ENCODE peak calls at places on chromosome 2, in seven cellular contexts. W, S, F, Z, O, J and T are unnamed samples. For H3K27me3, the result is how much of the 10 kb centered on the place peaks cover.

GRCh38 chr2:226791487-226792081 is 8.0 kb downstream of the IRS1 start:
- DNase-seq in W (peak), O (peak), F (peak), S (peak), Z (no peak), J (no peak), T (peak)

GRCh38 chr2:45300026-45300750 is 290.9 kb upstream of the SIX2 start:
- DNase-seq in Z (no peak), J (no peak), W (no peak), S (no peak), O (no peak), F (no peak), T (no peak)

GRCh38 chr2:240981273-240981672 is 17.1 kb upstream of the SNED1 start:
- DNase-seq in S (no peak), O (no peak), J (no peak), W (peak), F (no peak), Z (no peak), T (peak)

GRCh38 chr2:75560022-75560767 is 544 bp downstream of the EVA1A start:
- DNase-seq in S (no peak), F (peak), O (peak), Z (no peak), W (peak), J (no peak), T (peak)

GRCh38 chr2:176755537-176756135 is 457.0 kb upstream of the HNRNPA3 start:
- DNase-seq in F (no peak), S (no peak), J (no peak), Z (no peak), O (no peak), W (no peak), T (no peak)

GRCh38 chr2:28364611-28365010 is 28.0 kb upstream of the FOSL2 start:
- DNase-seq in O (no peak), S (no peak), J (no peak), Z (no peak), F (no peak), W (no peak), T (peak)

GRCh38 chr2:126785862-126786261 is 112.8 kb upstream of the TEX51 start:
- DNase-seq in S (no peak), W (no peak), J (no peak), O (no peak), Z (no peak), F (no peak), T (no peak)

GRCh38 chr2:149058936-149059335 is 20.4 kb downstream of the LYPD6B start:
- DNase-seq in J (no peak), W (no peak), Z (no peak), F (no peak), S (no peak), O (no peak), T (no peak)

GRCh38 chr2:145649061-145649460 is 1129.1 kb upstream of the ZEB2 start:
- DNase-seq in F (no peak), O (no peak), J (no peak), W (no peak), S (no peak), Z (no peak), T (no peak)

GRCh38 chr2:117470311-117471095 is 344.0 kb upstream of the DDX18 start:
- DNase-seq in J (peak), O (peak), F (peak), Z (no peak), W (no peak), S (no peak), T (no peak)

GRCh38 chr2:3117650-3118216 is 259.9 kb downstream of the EIPR1 start:
- DNase-seq in J (no peak), W (no peak), Z (no peak), O (no peak), S (no peak), F (no peak), T (no peak)

GRCh38 chr2:168661404-168661869 is 141.0 kb upstream of the NOSTRIN start:
- DNase-seq in F (no peak), O (peak), Z (no peak), J (no peak), W (peak), S (no peak), T (no peak)

GRCh38 chr2:45892757-45893156 is 241.3 kb downstream of the PRKCE start:
- DNase-seq in S (no peak), J (no peak), F (no peak), Z (no peak), O (peak), W (peak), T (peak)

GRCh38 chr2:203579131-203579643 is 44.1 kb upstream of the RAPH1 start:
- DNase-seq in W (peak), F (peak), S (no peak), J (no peak), Z (peak), O (peak), T (peak)

GRCh38 chr2:228048838-228049490 is 132.5 kb downstream of the SPHKAP start:
- DNase-seq in O (peak), S (no peak), J (peak), Z (no peak), F (peak), W (peak), T (peak)

GRCh38 chr2:240160291-240161086 is 20.0 kb upstream of the OTOS start:
- DNase-seq in F (no peak), S (no peak), J (no peak), Z (no peak), W (no peak), O (no peak), T (no peak)

GRCh38 chr2:23803275-23803964 is 123.5 kb downstream of the ATAD2B start:
- DNase-seq in J (no peak), F (no peak), Z (peak), S (no peak), W (peak), O (peak), T (peak)

GRCh38 chr2:232890896-232891601 is 21.0 kb downstream of the SNORC start:
- DNase-seq in O (no peak), F (peak), J (no peak), Z (no peak), S (no peak), W (no peak), T (no peak)

GRCh38 chr2:44479127-44479887 is 117.6 kb downstream of the CAMKMT start:
- DNase-seq in S (peak), F (peak), J (peak), O (peak), W (peak), Z (peak), T (peak)

GRCh38 chr2:946073-947005 is 4.3 kb upstream of the SNTG2 start:
- DNase-seq in Z (no peak), S (no peak), J (no peak), O (no peak), F (no peak), W (no peak), T (no peak)

GRCh38 chr2:201959626-201960025 is 74.0 kb upstream of the FZD7 start:
- DNase-seq in Z (no peak), J (no peak), W (no peak), F (no peak), O (no peak), S (no peak), T (peak)

GRCh38 chr2:66494708-66495107 is 59.8 kb downstream of the MEIS1 start:
- DNase-seq in O (peak), W (peak), J (peak), F (peak), Z (peak), S (no peak), T (peak)

GRCh38 chr2:157182834-157183396 is 74.6 kb upstream of the GALNT5 start:
- DNase-seq in F (no peak), W (peak), S (peak), J (no peak), O (peak), Z (peak), T (peak)

GRCh38 chr2:42385225-42385624 is 24.2 kb upstream of the COX7A2L start:
- DNase-seq in F (peak), Z (no peak), J (no peak), W (no peak), O (peak), S (no peak), T (no peak)

GRCh38 chr2:72214429-72215143 is 66.9 kb upstream of the CYP26B1 start:
- DNase-seq in J (no peak), S (no peak), W (peak), O (peak), Z (no peak), F (peak), T (peak)

GRCh38 chr2:98457045-98457696 is 12.5 kb downstream of the INPP4A start:
- DNase-seq in O (peak), F (peak), W (peak), Z (peak), S (no peak), J (no peak), T (peak)

GRCh38 chr2:219435701-219436100 is 1.1 kb downstream of the SPEG start:
- DNase-seq in Z (no peak), F (no peak), W (no peak), J (no peak), O (no peak), S (no peak), T (no peak)

GRCh38 chr2:8000861-8001260 is 681.0 kb upstream of the ID2 start:
- DNase-seq in S (no peak), J (no peak), Z (no peak), F (no peak), O (no peak), W (no peak), T (no peak)

GRCh38 chr2:156615836-156616322 is 179.7 kb downstream of the GPD2 start:
- DNase-seq in J (no peak), Z (no peak), O (no peak), S (no peak), W (no peak), F (no peak), T (no peak)

GRCh38 chr2:73069855-73070650 is 1.5 kb downstream of the SFXN5 start:
- DNase-seq in Z (no peak), W (no peak), O (peak), J (no peak), S (no peak), F (no peak), T (peak)

GRCh38 chr2:238952261-238952924 is 104.5 kb downstream of the TWIST2 start:
- DNase-seq in W (peak), S (no peak), Z (no peak), F (no peak), O (no peak), J (no peak), T (peak)

GRCh38 chr2:46983065-46983801 is 67.6 kb upstream of the MCFD2 start:
- DNase-seq in O (peak), Z (no peak), S (no peak), W (peak), F (no peak), J (no peak), T (peak)

GRCh38 chr2:238816296-238816695 is 31.6 kb upstream of the TWIST2 start:
- DNase-seq in S (no peak), O (no peak), W (no peak), Z (no peak), F (no peak), J (no peak), T (no peak)

GRCh38 chr2:168449419-168449818 is 6.7 kb upstream of the CERS6 start:
- DNase-seq in F (no peak), Z (no peak), W (no peak), J (no peak), S (no peak), O (no peak), T (peak)

DNA sequence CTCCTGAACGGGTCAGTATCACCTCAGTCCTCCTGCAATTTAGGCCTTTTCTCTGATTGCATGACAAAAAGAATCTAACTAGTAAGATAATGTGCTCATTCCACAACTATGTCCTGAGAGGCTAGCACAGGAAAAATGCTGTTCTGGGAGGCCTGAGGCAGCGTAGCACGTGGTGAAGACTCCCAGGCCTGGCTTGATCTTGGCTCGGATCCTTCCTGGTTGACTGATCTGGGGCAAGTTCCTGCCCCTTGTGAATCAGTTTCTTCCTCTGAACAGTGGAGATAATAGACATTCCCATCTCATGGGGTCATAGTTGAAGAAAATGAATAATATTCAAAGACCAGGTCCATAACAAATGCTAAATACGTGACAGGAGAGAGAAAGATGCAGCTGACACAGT is 12.3 kb downstream of the FBLN7 start:
- DNase-seq in S (no peak), O (peak), W (peak), Z (peak), J (no peak), F (peak), T (peak)
- H3K27ac ChIP-seq in S (no peak), O (peak), W (peak), Z (peak), J (no peak), F (no peak), T (peak)

GRCh38 chr2:216571909-216572513 is 61.2 kb upstream of the IGFBP2 start:
- DNase-seq in Z (no peak), S (no peak), F (no peak), J (no peak), W (no peak), O (no peak), T (no peak)
- H3K27me3 ChIP-seq in Z (under half), S (under half), F (under half), J (under half), W (under half), O (under half), T (under half)

DNA sequence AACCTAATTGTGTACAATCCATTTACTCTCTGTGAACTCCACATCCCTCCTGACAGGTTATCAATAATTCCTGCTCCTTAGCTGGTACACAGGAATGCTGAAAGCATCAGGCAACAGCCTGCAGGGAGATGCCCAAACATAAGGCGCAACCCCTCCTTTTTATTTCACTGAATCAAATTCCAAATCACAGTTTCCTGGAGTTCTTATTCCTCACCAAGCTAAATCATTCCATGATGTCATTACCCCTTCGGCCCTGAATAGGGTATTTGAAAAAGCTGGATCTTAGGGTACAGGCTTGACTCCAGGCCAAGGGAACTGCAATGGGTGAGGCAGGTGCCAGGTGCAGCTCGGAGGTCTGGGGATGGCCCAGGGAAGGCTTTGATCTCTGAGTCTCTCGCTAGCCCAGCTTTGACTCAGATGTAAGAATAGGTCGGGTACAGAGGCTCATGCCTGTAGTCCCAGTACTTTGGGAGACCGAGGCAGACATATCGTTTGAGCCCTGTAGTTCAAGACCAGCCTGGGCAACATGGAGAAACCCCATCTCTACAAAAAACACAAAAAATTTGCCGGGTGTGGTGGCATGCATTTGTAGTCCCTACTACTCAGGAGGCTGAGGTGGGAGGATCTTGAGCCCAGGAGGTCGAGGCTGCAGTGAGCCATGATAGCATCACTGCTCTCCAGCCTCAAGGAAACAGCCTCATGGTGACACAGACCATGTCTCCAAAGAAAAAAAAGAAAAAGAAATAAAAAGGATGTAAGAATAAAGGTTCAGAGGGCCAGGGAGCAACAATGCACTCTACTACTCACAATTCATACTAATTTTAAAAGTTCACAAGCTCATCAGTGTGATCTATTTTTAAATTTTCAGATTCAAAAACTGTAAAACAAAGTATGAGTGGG is 6.8 kb downstream of the FHL2 start:
- DNase-seq in F (peak), O (no peak), J (no peak), W (no peak), S (no peak), Z (no peak), T (no peak)
- H3K27ac ChIP-seq in F (peak), O (peak), J (no peak), W (peak), S (no peak), Z (peak), T (peak)

GRCh38 chr2:189232759-189233406 is 53.3 kb upstream of the COL5A2 start:
- DNase-seq in F (no peak), W (no peak), J (no peak), Z (no peak), S (no peak), O (no peak), T (no peak)

GRCh38 chr2:189234991-189235390 is 55.4 kb upstream of the COL5A2 start:
- DNase-seq in F (no peak), W (no peak), S (no peak), Z (no peak), J (no peak), O (no peak), T (no peak)

GRCh38 chr2:189233527-189233926 is 54.0 kb upstream of the COL5A2 start:
- DNase-seq in S (no peak), W (peak), O (no peak), Z (no peak), J (no peak), F (no peak), T (no peak)

GRCh38 chr2:189238903-189239302 is 59.3 kb upstream of the COL5A2 start:
- DNase-seq in Z (no peak), O (no peak), F (no peak), J (no peak), S (no peak), W (no peak), T (no peak)

DNA sequence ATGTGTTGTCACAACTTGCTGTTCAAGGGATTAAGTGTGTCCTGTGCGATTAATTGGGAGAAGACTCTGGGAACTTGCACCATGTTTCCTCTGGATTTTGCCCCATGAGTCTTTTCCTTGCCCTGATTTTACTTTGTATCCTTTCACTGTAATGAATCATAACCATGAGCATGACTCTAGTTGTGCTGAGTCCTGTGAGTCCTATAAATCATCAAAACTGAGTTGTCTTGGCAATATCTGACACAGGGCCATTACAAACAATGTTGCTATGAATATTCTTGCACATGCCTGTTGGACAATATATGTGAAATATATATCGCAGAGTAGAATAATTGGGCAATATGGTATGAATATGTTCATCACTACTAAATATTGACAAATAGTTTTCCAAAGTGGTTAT is 56.5 kb upstream of the COL5A2 start:
- DNase-seq in O (no peak), Z (no peak), F (no peak), W (peak), J (no peak), S (no peak), T (peak)
- H3K27me3 ChIP-seq in O (under half), Z (under half), F (under half), W (under half), J (under half), S (under half), T (under half)

DNA sequence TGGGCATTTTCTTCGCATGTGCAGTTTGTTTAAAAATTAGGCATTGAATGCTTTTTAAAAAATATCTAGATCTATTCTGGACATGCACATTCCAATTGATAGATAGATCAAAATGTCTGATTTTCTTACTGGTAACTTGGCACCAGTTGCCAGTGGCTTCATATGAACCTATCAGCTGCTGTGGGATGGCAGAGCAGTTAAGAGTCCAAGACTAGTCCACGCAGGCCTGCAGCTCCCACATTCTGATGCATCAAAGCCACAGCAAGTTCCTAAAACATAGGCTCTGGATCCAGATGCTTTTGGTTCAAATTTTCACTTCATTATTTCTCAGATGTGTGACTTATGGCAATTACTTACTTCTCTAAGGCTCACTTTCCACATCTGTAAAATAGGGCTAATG is 47.9 kb upstream of the CYP1B1 start:
- DNase-seq in O (no peak), J (no peak), Z (no peak), W (no peak), F (no peak), S (no peak), T (no peak)
- H3K27ac ChIP-seq in O (no peak), J (no peak), Z (no peak), W (no peak), F (no peak), S (no peak), T (no peak)